ENCODE peak calls at places on chromosomes 5 and 9, in nine cellular contexts. One of them, this sample, is unnamed.

GRCh38 chr5:138115254-138115653 is 24.0 kb downstream of the NME5 start:
- DNase-seq in body of pancreas: no peak
- DNase-seq in heart right ventricle: no peak
- DNase-seq in thoracic aorta: no peak
- DNase-seq in left lung: no peak
- DNase-seq in mucosa of descending colon: no peak
- DNase-seq in endothelial cell: no peak
- DNase-seq in Panc1: no peak
- DNase-seq in lung: no peak
- DNase-seq in this sample: no peak

GRCh38 chr5:1886634-1887399 is 4.1 kb upstream of the IRX4 start:
- DNase-seq in body of pancreas: no peak
- DNase-seq in heart right ventricle: peak; percentile 39
- DNase-seq in thoracic aorta: no peak
- DNase-seq in left lung: no peak
- DNase-seq in mucosa of descending colon: peak; percentile 30
- DNase-seq in endothelial cell: no peak
- DNase-seq in Panc1: no peak
- DNase-seq in lung: no peak
- DNase-seq in this sample: no peak

GRCh38 chr9:133863193-133863592 is 125.0 kb upstream of the SARDH start:
- DNase-seq in body of pancreas: no peak
- DNase-seq in heart right ventricle: no peak
- DNase-seq in thoracic aorta: no peak
- DNase-seq in left lung: no peak
- DNase-seq in mucosa of descending colon: no peak
- DNase-seq in endothelial cell: no peak
- DNase-seq in Panc1: no peak
- DNase-seq in lung: no peak
- DNase-seq in this sample: no peak

GRCh38 chr5:159405611-159406031 is 75.3 kb upstream of the IL12B start:
- DNase-seq in body of pancreas: no peak
- DNase-seq in heart right ventricle: no peak
- DNase-seq in thoracic aorta: no peak
- DNase-seq in left lung: no peak
- DNase-seq in mucosa of descending colon: no peak
- DNase-seq in endothelial cell: no peak
- DNase-seq in Panc1: no peak
- DNase-seq in lung: no peak
- DNase-seq in this sample: no peak

GRCh38 chr9:27528278-27528885 is 1.2 kb downstream of the MOB3B start:
- DNase-seq in body of pancreas: peak; percentile 81
- DNase-seq in heart right ventricle: peak; percentile 69
- DNase-seq in thoracic aorta: peak; percentile 15
- DNase-seq in left lung: peak; percentile 88
- DNase-seq in mucosa of descending colon: peak; percentile 91
- DNase-seq in endothelial cell: peak; percentile 75
- DNase-seq in Panc1: no peak
- DNase-seq in lung: peak; percentile 74
- DNase-seq in this sample: peak; percentile 42

GRCh38 chr9:16197578-16198370 is 644.9 kb downstream of the CCDC171 start:
- DNase-seq in body of pancreas: no peak
- DNase-seq in heart right ventricle: no peak
- DNase-seq in thoracic aorta: no peak
- DNase-seq in left lung: no peak
- DNase-seq in mucosa of descending colon: no peak
- DNase-seq in endothelial cell: no peak
- DNase-seq in Panc1: no peak
- DNase-seq in lung: no peak
- DNase-seq in this sample: no peak

GRCh38 chr9:122097679-122098315 is 4.7 kb upstream of the TTLL11 start:
- DNase-seq in body of pancreas: no peak
- DNase-seq in heart right ventricle: no peak
- DNase-seq in thoracic aorta: no peak
- DNase-seq in left lung: no peak
- DNase-seq in mucosa of descending colon: no peak
- DNase-seq in endothelial cell: no peak
- DNase-seq in Panc1: no peak
- DNase-seq in lung: no peak
- DNase-seq in this sample: no peak

GRCh38 chr5:96752341-96753016 is 55.3 kb downstream of the ERAP1 start:
- DNase-seq in body of pancreas: peak; percentile 48
- DNase-seq in heart right ventricle: no peak
- DNase-seq in thoracic aorta: no peak
- DNase-seq in left lung: no peak
- DNase-seq in mucosa of descending colon: no peak
- DNase-seq in endothelial cell: peak; percentile 62
- DNase-seq in Panc1: peak; percentile 36
- DNase-seq in lung: no peak
- DNase-seq in this sample: no peak

GRCh38 chr9:69322256-69322655 is 2.8 kb upstream of the ENTREP1 start:
- DNase-seq in body of pancreas: no peak
- DNase-seq in heart right ventricle: no peak
- DNase-seq in thoracic aorta: no peak
- DNase-seq in left lung: no peak
- DNase-seq in mucosa of descending colon: no peak
- DNase-seq in endothelial cell: no peak
- DNase-seq in Panc1: no peak
- DNase-seq in lung: no peak
- DNase-seq in this sample: no peak

GRCh38 chr9:69323886-69324285 is 1.1 kb upstream of the ENTREP1 start:
- DNase-seq in body of pancreas: no peak
- DNase-seq in heart right ventricle: no peak
- DNase-seq in thoracic aorta: no peak
- DNase-seq in left lung: no peak
- DNase-seq in mucosa of descending colon: no peak
- DNase-seq in endothelial cell: no peak
- DNase-seq in Panc1: no peak
- DNase-seq in lung: no peak
- DNase-seq in this sample: no peak

GRCh38 chr9:69325409-69326212 is 596 bp downstream of the ENTREP1 start:
- DNase-seq in body of pancreas: peak; percentile 35
- DNase-seq in heart right ventricle: peak; percentile 38
- DNase-seq in thoracic aorta: no peak
- DNase-seq in left lung: peak; percentile 34
- DNase-seq in mucosa of descending colon: peak; percentile 53
- DNase-seq in endothelial cell: peak; percentile 31
- DNase-seq in Panc1: no peak
- DNase-seq in lung: no peak
- DNase-seq in this sample: no peak

GRCh38 chr9:69326261-69326660 is 1.2 kb downstream of the ENTREP1 start:
- DNase-seq in body of pancreas: peak; percentile 17
- DNase-seq in heart right ventricle: peak; percentile 33
- DNase-seq in thoracic aorta: no peak
- DNase-seq in left lung: no peak
- DNase-seq in mucosa of descending colon: no peak
- DNase-seq in endothelial cell: no peak
- DNase-seq in Panc1: no peak
- DNase-seq in lung: no peak
- DNase-seq in this sample: no peak

DNA sequence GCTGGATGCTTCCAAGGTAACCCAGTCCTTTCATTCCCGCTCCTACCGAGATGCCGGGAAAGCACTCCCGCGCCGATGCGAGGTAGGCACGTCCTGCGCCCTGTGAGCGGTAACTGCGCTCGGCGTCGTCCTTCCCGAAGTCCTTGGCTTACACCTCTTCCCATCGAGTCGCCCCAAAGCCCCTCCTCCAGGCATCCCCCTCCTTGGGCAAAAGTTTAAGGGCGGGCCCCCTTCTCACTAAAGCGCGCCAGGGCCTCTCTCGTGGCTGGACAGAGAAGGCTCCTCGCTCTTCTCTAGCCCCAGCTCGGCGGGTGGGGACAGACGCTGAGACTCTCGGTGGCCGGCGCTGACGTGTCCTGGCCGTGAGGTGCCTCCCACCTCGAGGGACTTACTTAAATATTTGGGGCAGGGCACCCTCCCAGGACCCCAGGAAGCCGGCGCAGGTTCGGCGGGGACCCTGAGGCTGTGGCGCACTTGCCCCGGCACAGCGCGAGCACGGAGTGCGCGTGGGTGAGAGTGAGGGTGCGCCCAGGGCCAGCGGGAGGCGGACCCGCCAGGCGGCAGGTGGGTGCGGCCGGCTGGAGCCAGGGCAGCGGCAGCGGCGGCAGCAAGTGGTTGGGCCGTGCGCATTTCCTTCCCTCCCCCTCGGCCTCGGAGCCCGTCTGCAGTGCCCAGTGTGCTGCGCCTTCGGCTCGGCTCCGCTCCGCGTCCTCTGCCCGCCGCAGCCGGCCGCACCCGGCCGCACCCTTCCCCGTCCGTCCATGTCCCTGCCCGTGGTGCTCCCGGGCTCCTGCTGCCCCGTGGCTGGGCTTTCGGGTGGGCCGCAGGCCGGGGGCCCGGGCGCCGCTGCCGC is at the start of gene ENTREP1:
- DNase-seq in body of pancreas: peak; percentile 80
- DNase-seq in heart right ventricle: peak; percentile 77
- DNase-seq in thoracic aorta: no peak
- DNase-seq in left lung: peak; percentile 76
- DNase-seq in mucosa of descending colon: peak; percentile 78
- DNase-seq in endothelial cell: peak; percentile 61
- DNase-seq in Panc1: no peak
- DNase-seq in lung: peak; percentile 81
- DNase-seq in this sample: no peak
- TF ChIP-seq CTCF in body of pancreas: no peak
- TF ChIP-seq CTCF in heart right ventricle: no peak
- TF ChIP-seq CTCF in thoracic aorta: no peak
- TF ChIP-seq CTCF in left lung: no peak
- TF ChIP-seq CTCF in mucosa of descending colon: no peak
- TF ChIP-seq CTCF in endothelial cell: no peak
- TF ChIP-seq CTCF in Panc1: no peak
- TF ChIP-seq CTCF in lung: no peak
- TF ChIP-seq CTCF in this sample: no peak

DNA sequence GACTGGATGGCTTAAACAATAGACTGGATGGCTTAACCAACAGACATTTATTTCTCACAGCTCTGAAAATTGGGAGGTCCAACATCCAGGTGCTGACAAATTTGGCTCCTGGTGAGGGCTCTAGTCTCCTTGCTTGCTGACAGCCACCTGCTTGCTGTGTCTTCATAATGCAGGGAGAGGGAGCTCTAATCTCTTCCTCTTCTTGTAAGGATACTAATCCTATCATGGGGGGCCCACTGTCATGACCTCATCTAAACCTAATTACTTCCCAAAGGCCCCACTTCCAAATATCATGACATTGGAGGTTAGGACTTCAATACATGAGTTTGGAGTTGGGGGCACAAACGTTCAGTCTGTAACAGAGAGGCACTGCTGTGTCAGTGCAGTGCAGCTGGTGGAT is 26.4 kb downstream of the FOXD1 start:
- DNase-seq in body of pancreas: no peak
- DNase-seq in heart right ventricle: no peak
- DNase-seq in thoracic aorta: no peak
- DNase-seq in left lung: no peak
- DNase-seq in mucosa of descending colon: no peak
- DNase-seq in endothelial cell: no peak
- DNase-seq in Panc1: no peak
- DNase-seq in lung: no peak
- DNase-seq in this sample: no peak
- TF ChIP-seq CTCF in body of pancreas: no peak
- TF ChIP-seq CTCF in heart right ventricle: no peak
- TF ChIP-seq CTCF in thoracic aorta: no peak
- TF ChIP-seq CTCF in left lung: no peak
- TF ChIP-seq CTCF in mucosa of descending colon: no peak
- TF ChIP-seq CTCF in endothelial cell: no peak
- TF ChIP-seq CTCF in Panc1: peak; percentile 62
- TF ChIP-seq CTCF in lung: no peak
- TF ChIP-seq CTCF in this sample: no peak

DNA sequence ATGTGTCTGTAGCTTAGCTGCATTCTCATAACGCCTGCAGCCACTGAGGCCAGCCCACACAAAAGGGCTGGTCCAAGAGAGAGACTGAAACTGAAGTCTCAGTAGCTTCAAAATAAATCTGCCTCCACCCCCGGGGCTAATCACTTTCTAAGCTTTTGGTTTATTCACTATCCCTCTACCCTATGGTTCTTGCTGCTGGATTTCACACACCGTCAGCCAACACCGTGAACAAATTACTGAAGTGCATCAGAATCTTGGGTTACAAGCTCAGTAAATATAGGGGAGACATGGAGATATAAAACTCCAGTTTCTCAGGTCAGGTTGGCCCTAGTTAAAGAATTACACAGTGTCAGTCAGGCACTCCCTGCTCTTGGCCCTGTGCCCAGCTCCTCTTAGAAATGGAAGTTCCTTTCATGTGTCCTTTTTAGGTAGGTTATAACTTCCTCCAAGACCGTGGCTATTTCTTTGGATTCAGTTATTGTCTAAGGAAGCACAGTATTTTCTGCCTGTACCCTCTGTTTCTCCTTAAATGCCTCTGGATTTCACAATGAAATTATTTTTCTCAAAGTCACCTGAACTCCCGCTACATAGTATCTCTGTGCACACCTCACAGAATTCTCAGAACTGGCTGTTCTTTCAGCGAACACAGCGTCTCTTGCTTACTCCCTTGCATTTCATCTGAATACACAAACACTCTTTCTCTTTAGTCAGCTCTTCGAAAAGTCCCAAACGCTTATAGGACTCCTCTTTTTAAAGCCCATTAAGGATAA is 112.5 kb downstream of the FAM174A start:
- DNase-seq in body of pancreas: peak; percentile 71
- DNase-seq in heart right ventricle: peak; percentile 41
- DNase-seq in thoracic aorta: no peak
- DNase-seq in left lung: peak; percentile 80
- DNase-seq in mucosa of descending colon: peak; percentile 77
- DNase-seq in endothelial cell: no peak
- DNase-seq in Panc1: no peak
- DNase-seq in lung: peak; percentile 78
- DNase-seq in this sample: no peak
- TF ChIP-seq CTCF in body of pancreas: no peak
- TF ChIP-seq CTCF in heart right ventricle: no peak
- TF ChIP-seq CTCF in thoracic aorta: no peak
- TF ChIP-seq CTCF in left lung: no peak
- TF ChIP-seq CTCF in mucosa of descending colon: no peak
- TF ChIP-seq CTCF in endothelial cell: no peak
- TF ChIP-seq CTCF in Panc1: no peak
- TF ChIP-seq CTCF in lung: no peak
- TF ChIP-seq CTCF in this sample: no peak

GRCh38 chr9:89994988-89995613 is 390.3 kb downstream of the GADD45G start:
- DNase-seq in body of pancreas: no peak
- DNase-seq in heart right ventricle: no peak
- DNase-seq in thoracic aorta: no peak
- DNase-seq in left lung: no peak
- DNase-seq in mucosa of descending colon: no peak
- DNase-seq in endothelial cell: no peak
- DNase-seq in Panc1: no peak
- DNase-seq in lung: no peak
- DNase-seq in this sample: no peak

GRCh38 chr9:89996106-89996505 is 391.3 kb downstream of the GADD45G start:
- DNase-seq in body of pancreas: no peak
- DNase-seq in heart right ventricle: no peak
- DNase-seq in thoracic aorta: no peak
- DNase-seq in left lung: no peak
- DNase-seq in mucosa of descending colon: no peak
- DNase-seq in endothelial cell: no peak
- DNase-seq in Panc1: no peak
- DNase-seq in lung: no peak
- DNase-seq in this sample: no peak

GRCh38 chr9:89993678-89994630 is 389.1 kb downstream of the GADD45G start:
- DNase-seq in body of pancreas: peak; percentile 41
- DNase-seq in heart right ventricle: no peak
- DNase-seq in thoracic aorta: no peak
- DNase-seq in left lung: peak; percentile 76
- DNase-seq in mucosa of descending colon: no peak
- DNase-seq in endothelial cell: no peak
- DNase-seq in Panc1: no peak
- DNase-seq in lung: peak; percentile 68
- DNase-seq in this sample: no peak

GRCh38 chr9:89999176-89999533 is 394.3 kb downstream of the GADD45G start:
- DNase-seq in body of pancreas: peak; percentile 93
- DNase-seq in heart right ventricle: no peak
- DNase-seq in thoracic aorta: no peak
- DNase-seq in left lung: peak; percentile 73
- DNase-seq in mucosa of descending colon: peak; percentile 78
- DNase-seq in endothelial cell: no peak
- DNase-seq in Panc1: no peak
- DNase-seq in lung: peak; percentile 73
- DNase-seq in this sample: no peak

GRCh38 chr9:89996717-89997116 is 391.9 kb downstream of the GADD45G start:
- DNase-seq in body of pancreas: no peak
- DNase-seq in heart right ventricle: no peak
- DNase-seq in thoracic aorta: no peak
- DNase-seq in left lung: no peak
- DNase-seq in mucosa of descending colon: no peak
- DNase-seq in endothelial cell: peak; percentile 6
- DNase-seq in Panc1: no peak
- DNase-seq in lung: no peak
- DNase-seq in this sample: no peak
- TF ChIP-seq CTCF in body of pancreas: no peak
- TF ChIP-seq CTCF in heart right ventricle: no peak
- TF ChIP-seq CTCF in thoracic aorta: no peak
- TF ChIP-seq CTCF in left lung: no peak
- TF ChIP-seq CTCF in mucosa of descending colon: no peak
- TF ChIP-seq CTCF in endothelial cell: no peak
- TF ChIP-seq CTCF in Panc1: peak; percentile 45
- TF ChIP-seq CTCF in lung: no peak
- TF ChIP-seq CTCF in this sample: no peak

This sample was measured in natural killer cell.